ENCODE peak calls at places on chromosomes 16 and 17, in seven cellular contexts. T is IMR-90, C is neural progenitor cell, K is HCT116, I is fibroblast of lung, U is astrocyte, N is mammary epithelial cell. V is an unnamed sample. For H3K4me1 and H3K9me3, the result is how much of the 10 kb centered on the place peaks cover.

GRCh38 chr17:82668631-82669099 is 20.4 kb upstream of the WDR45B start:
- DNase-seq in K (peak), T (peak), I (peak), C (peak), U (peak), N (peak), V (no peak)

GRCh38 chr17:47987240-47987835 is 16.4 kb downstream of the CDK5RAP3 start:
- DNase-seq in I (peak), T (no peak), K (no peak), U (peak), N (no peak), C (peak), V (peak)

GRCh38 chr16:82990155-82990554 is 363.4 kb downstream of the CDH13 start:
- DNase-seq in U (peak), I (peak), N (peak), C (no peak), T (peak), K (no peak), V (no peak)

GRCh38 chr16:21560462-21560861 is 38.9 kb upstream of the METTL9 start:
- DNase-seq in K (no peak), T (no peak), I (no peak), N (no peak), U (no peak), C (no peak), V (no peak)

GRCh38 chr16:57277586-57277985 is 6.9 kb downstream of the PLLP start:
- DNase-seq in K (peak), N (peak), U (peak), I (peak), T (peak), C (no peak), V (peak)

GRCh38 chr17:41723801-41724475 is 10.5 kb downstream of the HAP1 start:
- DNase-seq in T (no peak), K (no peak), C (no peak), U (no peak), I (no peak), N (no peak), V (no peak)

GRCh38 chr16:24833352-24833751 is 12.4 kb upstream of the SLC5A11 start:
- DNase-seq in T (no peak), U (no peak), C (no peak), N (no peak), K (no peak), I (no peak), V (no peak)

GRCh38 chr16:31157136-31157535 is 7.3 kb upstream of the PRSS36 start:
- DNase-seq in T (no peak), C (no peak), U (no peak), N (no peak), K (no peak), I (no peak), V (no peak)

GRCh38 chr17:2337811-2338657 is 733 bp downstream of the SGSM2 start:
- DNase-seq in U (peak), I (peak), N (peak), K (no peak), C (peak), T (peak), V (peak)

GRCh38 chr17:45851873-45852272 is 7.2 kb downstream of the SPPL2C start:
- DNase-seq in T (no peak), K (no peak), C (no peak), N (no peak), I (no peak), U (no peak), V (no peak)

GRCh38 chr17:81576621-81577277 is 24.6 kb upstream of the FAAP100 start:
- DNase-seq in K (no peak), U (peak), I (peak), C (no peak), T (peak), N (peak), V (peak)

GRCh38 chr16:81842564-81843242 is 63.6 kb downstream of the PLCG2 start:
- DNase-seq in T (no peak), I (no peak), N (no peak), C (no peak), K (no peak), U (no peak), V (no peak)

GRCh38 chr16:30005341-30006094 is 5.3 kb downstream of the DOC2A start:
- DNase-seq in K (no peak), N (no peak), C (peak), I (no peak), U (no peak), T (peak), V (peak)

GRCh38 chr17:39603304-39604016 is 4.3 kb downstream of the NEUROD2 start:
- DNase-seq in K (no peak), C (no peak), T (no peak), I (no peak), N (peak), U (no peak), V (no peak)

DNA sequence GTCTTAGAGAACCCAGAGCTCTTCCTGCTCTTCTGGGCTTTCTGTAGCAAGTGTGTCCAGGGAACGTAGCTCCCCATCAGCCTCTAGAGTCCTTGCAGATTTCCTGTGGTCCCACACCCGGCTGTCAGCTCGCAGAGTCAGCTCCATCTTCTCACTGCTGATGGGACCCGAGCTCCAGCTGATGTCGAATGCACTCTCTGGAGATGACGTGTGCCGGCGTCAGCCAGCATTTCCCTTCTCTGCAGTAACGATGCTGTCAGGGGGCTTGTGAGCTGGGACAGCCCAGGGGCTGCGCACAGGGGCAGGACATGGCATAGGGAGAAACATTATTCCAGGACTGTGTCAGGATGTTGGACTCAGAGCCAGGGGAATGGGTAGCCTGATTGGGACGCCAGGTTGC is 87.8 kb downstream of the SNX29 start:
- DNase-seq in N (no peak), K (no peak), C (no peak), I (no peak), U (no peak), T (no peak), V (no peak)
- H3K9ac ChIP-seq in N (no peak), K (no peak), C (no peak), I (no peak), U (no peak), T (no peak), V (no peak)

DNA sequence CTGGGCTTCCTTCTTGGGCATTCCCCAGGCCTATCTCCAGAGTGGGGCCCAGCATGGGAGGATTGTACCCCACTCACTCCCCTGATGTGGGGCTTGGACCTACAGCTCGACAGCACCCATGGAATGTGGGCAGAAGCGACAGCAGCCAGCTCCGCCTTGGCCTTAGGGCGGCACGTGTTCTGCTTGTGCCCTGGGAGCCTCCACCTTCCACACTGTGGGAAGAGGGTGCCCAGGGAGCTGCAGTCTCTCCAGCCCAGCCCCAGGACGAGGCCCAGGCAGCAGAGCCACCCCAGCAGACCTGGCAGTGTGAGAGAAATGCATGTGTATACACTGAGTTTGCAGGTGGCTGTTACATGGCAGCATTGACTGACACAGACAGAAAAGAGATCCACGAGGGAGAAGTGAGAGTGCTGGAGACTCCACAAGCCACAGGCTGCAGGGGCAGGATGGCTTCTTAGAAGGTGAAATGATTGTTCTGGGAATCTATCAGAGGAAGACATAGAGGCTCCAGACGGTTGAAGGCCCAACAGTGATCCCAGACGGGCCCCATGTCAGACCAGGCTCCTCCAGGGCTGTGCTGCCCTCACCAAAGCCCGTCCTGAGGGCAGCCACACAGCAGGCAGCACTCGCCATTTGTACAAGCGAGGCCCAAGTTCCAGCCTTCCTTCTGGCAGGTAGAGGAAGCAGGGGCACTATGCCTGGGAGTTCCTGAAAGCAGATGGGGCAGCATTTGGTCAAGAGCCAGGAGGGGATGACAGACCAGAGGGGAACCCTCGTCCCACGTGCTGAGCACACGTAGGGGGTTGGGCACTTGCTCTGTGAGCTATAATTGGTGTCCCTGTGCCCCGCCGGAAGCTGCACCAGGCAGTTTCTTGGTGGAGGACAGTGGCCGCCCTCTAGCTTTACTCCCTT is 2.8 kb upstream of the DNASE1 start:
- DNase-seq in I (no peak), U (no peak), K (no peak), C (no peak), N (no peak), T (no peak), V (peak)
- H3K4me1 ChIP-seq in I (under half), U (under half), K (under half), C (under half), N (under half), T (under half), V (under half)

GRCh38 chr16:60815865-60816264 is 1220.4 kb downstream of the CDH8 start:
- DNase-seq in T (no peak), I (peak), N (no peak), K (no peak), C (no peak), U (no peak), V (no peak)

GRCh38 chr16:60815033-60815432 is 1221.2 kb downstream of the CDH8 start:
- DNase-seq in T (no peak), I (no peak), U (no peak), C (no peak), N (no peak), K (no peak), V (no peak)

DNA sequence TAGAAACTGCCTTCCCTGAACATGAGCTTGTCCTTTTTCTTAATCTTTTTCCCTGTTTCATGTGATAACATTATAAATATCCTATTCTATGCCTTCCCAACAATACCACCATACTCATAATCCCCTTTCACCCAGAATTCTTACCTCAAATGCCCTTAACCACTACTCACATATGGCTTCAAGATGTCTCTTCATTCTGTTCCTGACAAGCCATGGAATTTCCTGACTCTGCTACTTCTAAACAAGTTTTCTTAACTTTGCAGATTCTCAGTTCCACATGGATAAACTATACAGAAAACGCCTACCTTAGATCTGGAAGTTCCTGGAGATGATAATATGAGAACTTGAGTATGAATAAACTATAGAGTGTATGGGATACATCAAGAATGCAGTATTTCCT is 1217.8 kb downstream of the CDH8 start:
- DNase-seq in C (no peak), T (no peak), I (peak), U (no peak), K (no peak), N (no peak), V (no peak)
- H3K9me3 ChIP-seq in C (under half), T (under half), I (under half), U (under half), K (under half), N (under half), V (under half)

GRCh38 chr17:79024901-79025737 is 1.1 kb downstream of the C1QTNF1 start:
- DNase-seq in U (no peak), T (no peak), I (no peak), N (no peak), K (no peak), C (no peak), V (no peak)
- H3K9ac ChIP-seq in U (peak), T (peak), I (peak), N (peak), K (peak), C (no peak), V (peak)